ENCODE peak calls at places on chromosomes 13 and 19, in seven cellular contexts. S, P, L, C, T, K and Z are unnamed samples.
A peak's percentile ranks its signal among the peaks of the same experiment; 100 is the strongest.

GRCh38 chr19:57241181-57241580 is 749 bp downstream of the ZNF805 start:
- DNase-seq in S (no peak), P (no peak), L (no peak), C (no peak), T (peak; percentile 33), K (no peak), Z (no peak)

GRCh38 chr19:2774953-2775555 is 8.0 kb downstream of the SGTA start:
- DNase-seq in S (no peak), P (no peak), L (no peak), C (no peak), T (no peak), K (no peak), Z (no peak)

GRCh38 chr13:41177616-41178015 is 16.8 kb downstream of the KBTBD7 start:
- DNase-seq in S (no peak), P (no peak), L (no peak), C (no peak), T (peak; percentile 43), K (no peak), Z (no peak)

GRCh38 chr19:50873056-50873455 is at the start of gene KLK2:
- DNase-seq in S (no peak), P (no peak), L (no peak), C (no peak), T (no peak), K (no peak), Z (no peak)

GRCh38 chr13:22081430-22081829 is 410.6 kb downstream of the FGF9 start:
- DNase-seq in S (no peak), P (no peak), L (no peak), C (no peak), T (no peak), K (no peak), Z (no peak)

GRCh38 chr19:57648336-57649003 is 15.5 kb downstream of the ZNF211 start:
- DNase-seq in S (no peak), P (no peak), L (no peak), C (no peak), T (no peak), K (no peak), Z (no peak)

GRCh38 chr13:90105881-90106496 is 1241.5 kb upstream of the MIR17HG start:
- DNase-seq in S (no peak), P (no peak), L (no peak), C (no peak), T (peak; percentile 77), K (no peak), Z (no peak)

GRCh38 chr19:16834747-16835146 is 5.5 kb downstream of the SIN3B start:
- DNase-seq in S (no peak), P (no peak), L (no peak), C (no peak), T (no peak), K (no peak), Z (no peak)

GRCh38 chr13:21546372-21546771 is 57.6 kb downstream of the MICU2 start:
- DNase-seq in S (no peak), P (no peak), L (no peak), C (no peak), T (peak; percentile 29), K (no peak), Z (no peak)

GRCh38 chr19:18441804-18442788 is 4.2 kb upstream of the ISYNA1 start:
- DNase-seq in S (no peak), P (no peak), L (no peak), C (no peak), T (no peak), K (no peak), Z (no peak)

GRCh38 chr19:3506384-3507340 is 551 bp downstream of the FZR1 start:
- DNase-seq in S (no peak), P (peak; percentile 47), L (no peak), C (no peak), T (no peak), K (peak; percentile 84), Z (peak; percentile 46)

DNA sequence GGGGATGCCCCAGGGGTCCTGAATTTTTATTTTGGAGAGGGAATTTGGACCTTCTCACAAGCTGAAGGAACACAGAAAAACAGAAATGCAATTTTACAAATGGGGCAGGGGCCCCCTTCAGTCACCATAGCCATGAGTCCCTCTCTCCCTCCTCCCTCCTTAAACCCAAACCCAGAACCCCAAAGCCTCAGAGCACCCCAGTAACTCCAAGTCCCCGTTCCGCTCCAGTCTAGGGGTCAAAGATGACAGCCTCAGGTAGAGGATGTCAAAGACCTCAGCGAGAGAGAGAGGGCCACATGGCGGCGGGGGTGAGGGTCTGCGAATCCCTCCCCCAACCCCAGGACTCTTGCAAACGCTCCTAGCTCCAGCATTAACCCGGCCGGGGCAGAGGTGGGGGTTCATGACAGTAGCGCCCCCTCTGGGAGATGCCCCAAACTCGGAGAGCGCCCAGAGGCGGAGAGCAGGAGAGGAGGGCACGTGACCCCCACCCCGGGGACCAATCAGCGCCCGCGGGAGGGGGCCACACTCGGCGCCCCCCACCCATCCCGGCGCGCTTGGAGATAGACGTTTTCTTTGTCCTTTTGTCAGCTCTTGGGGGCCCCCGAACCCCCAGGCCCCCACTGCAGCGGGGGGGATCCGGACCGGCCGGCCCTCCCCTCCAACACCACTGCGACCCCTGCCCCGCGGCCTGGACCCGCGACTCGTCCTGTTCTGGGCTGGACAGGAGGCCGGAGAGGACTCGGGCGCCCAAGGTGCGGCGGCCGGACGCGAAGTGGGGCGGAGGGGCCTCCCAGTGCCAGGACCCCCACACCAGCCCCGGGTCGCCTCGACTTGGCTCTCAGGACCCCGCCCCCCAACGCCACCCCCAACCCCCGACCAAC is 20.8 kb upstream of the SEMA6B start:
- DNase-seq in S (no peak), P (peak; percentile 78), L (no peak), C (no peak), T (no peak), K (no peak), Z (peak; percentile 41)
- TF ChIP-seq CTCF in S (no peak), P (peak; percentile 63), L (peak; percentile 44), C (no peak), T (peak; percentile 28), K (no peak), Z (no peak)

GRCh38 chr19:40235238-40236025 is 8.9 kb upstream of the CCNP start:
- DNase-seq in S (no peak), P (peak; percentile 24), L (no peak), C (no peak), T (no peak), K (no peak), Z (no peak)
- TF ChIP-seq CTCF in S (no peak), P (peak; percentile 43), L (peak; percentile 26), C (peak; percentile 16), T (peak; percentile 13), K (no peak), Z (peak; percentile 23)

GRCh38 chr13:111270765-111271164 is 49.7 kb upstream of the TEX29 start:
- DNase-seq in S (no peak), P (no peak), L (no peak), C (no peak), T (no peak), K (no peak), Z (no peak)

GRCh38 chr13:111270126-111270525 is 50.3 kb upstream of the TEX29 start:
- DNase-seq in S (no peak), P (no peak), L (no peak), C (no peak), T (no peak), K (no peak), Z (no peak)

GRCh38 chr13:111272117-111272516 is 48.3 kb upstream of the TEX29 start:
- DNase-seq in S (no peak), P (no peak), L (no peak), C (no peak), T (no peak), K (no peak), Z (no peak)

GRCh38 chr13:111269508-111269907 is 50.9 kb upstream of the TEX29 start:
- DNase-seq in S (no peak), P (no peak), L (no peak), C (no peak), T (no peak), K (no peak), Z (no peak)

DNA sequence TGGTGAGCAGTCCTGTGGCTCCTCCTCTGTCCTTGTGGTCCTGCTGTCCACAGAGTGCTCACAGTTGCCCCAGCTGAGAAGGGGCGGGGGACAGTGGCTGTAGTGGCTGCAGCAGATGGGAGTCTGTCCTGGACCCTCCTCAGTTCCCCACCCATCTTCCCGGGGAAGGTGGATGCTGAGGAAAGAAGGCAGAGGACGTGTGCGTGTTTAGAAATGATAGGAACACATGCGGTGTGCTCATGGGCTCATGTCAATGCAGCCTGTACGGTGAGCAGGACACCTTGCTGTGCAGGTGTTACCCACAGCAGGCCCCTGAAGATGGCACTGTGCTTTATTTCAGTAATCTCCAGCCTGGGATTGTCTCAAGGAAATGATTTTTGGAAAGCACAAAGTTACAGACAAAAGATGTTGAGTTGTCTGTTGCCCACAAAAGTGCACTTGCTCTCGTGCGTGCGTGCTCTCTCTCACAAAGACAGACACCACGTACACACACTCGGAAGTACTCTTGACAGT is 49.2 kb upstream of the TEX29 start:
- DNase-seq in S (no peak), P (no peak), L (no peak), C (no peak), T (no peak), K (no peak), Z (no peak)
- TF ChIP-seq CTCF in S (no peak), P (no peak), L (no peak), C (no peak), T (no peak), K (no peak), Z (no peak)

GRCh38 chr19:39212377-39212742 is 8.3 kb upstream of the SYCN start:
- DNase-seq in S (no peak), P (peak; percentile 71), L (no peak), C (peak; percentile 18), T (peak; percentile 21), K (no peak), Z (peak; percentile 33)
- TF ChIP-seq CTCF in S (no peak), P (peak; percentile 63), L (peak; percentile 21), C (peak; percentile 47), T (peak; percentile 29), K (no peak), Z (no peak)

GRCh38 chr19:41439441-41440222 is at the start of gene DMAC2:
- DNase-seq in S (peak; percentile 88), P (peak; percentile 99), L (peak; percentile 78), C (peak; percentile 83), T (peak; percentile 98), K (peak; percentile 97), Z (peak; percentile 92)
- TF ChIP-seq CTCF in S (no peak), P (peak; percentile 64), L (peak; percentile 53), C (no peak), T (peak; percentile 49), K (peak; percentile 27), Z (peak; percentile 14)

GRCh38 chr13:27788271-27788670 is 4.0 kb upstream of the GSX1 start:
- DNase-seq in S (no peak), P (no peak), L (no peak), C (no peak), T (no peak), K (no peak), Z (no peak)

GRCh38 chr13:27783111-27783510 is 9.2 kb upstream of the GSX1 start:
- DNase-seq in S (no peak), P (peak; percentile 52), L (no peak), C (no peak), T (peak; percentile 17), K (no peak), Z (no peak)
- TF ChIP-seq CTCF in S (no peak), P (peak; percentile 46), L (peak; percentile 31), C (peak; percentile 46), T (peak; percentile 37), K (no peak), Z (no peak)

DNA sequence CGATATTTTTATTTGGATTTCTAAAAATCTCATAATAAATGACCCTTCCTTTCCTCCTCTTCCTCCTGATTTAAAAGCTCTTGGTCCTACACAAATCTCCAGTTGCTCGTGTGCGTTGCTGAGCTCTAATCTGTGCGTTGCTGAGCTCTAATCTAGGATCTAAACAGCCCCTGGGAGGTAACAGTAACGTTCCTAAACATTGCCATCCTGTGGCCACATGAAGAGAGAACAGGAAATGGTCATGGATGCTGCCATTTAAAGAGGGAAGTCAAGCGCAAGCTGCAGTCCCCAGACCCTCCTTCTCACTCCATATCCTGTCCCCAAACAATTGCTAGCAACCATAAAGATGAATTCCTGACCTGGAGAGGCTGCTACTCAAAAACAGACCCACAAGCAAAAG is 170.8 kb downstream of the NUFIP1 start:
- DNase-seq in S (no peak), P (peak; percentile 81), L (no peak), C (no peak), T (peak; percentile 36), K (no peak), Z (no peak)
- TF ChIP-seq CTCF in S (no peak), P (peak; percentile 64), L (peak; percentile 45), C (peak; percentile 52), T (peak; percentile 15), K (no peak), Z (no peak)